ENCODE peak calls at places on chromosomes 1 and 21, in six cellular contexts. One of them, this sample, is unnamed.

GRCh38 chr1:11641776-11642305 is 12.4 kb downstream of the FBXO2 start:
- DNase-seq in RWPE2: no peak
- DNase-seq in A549: no peak
- DNase-seq in CD8-positive, alpha-beta T cell: no peak
- DNase-seq in foreskin fibroblast: no peak
- DNase-seq in cardiac fibroblast: no peak
- DNase-seq in this sample: no peak

GRCh38 chr1:33306561-33307493 is 14.1 kb downstream of the A3GALT2 start:
- DNase-seq in RWPE2: no peak
- DNase-seq in A549: no peak
- DNase-seq in CD8-positive, alpha-beta T cell: no peak
- DNase-seq in foreskin fibroblast: peak
- DNase-seq in cardiac fibroblast: no peak
- DNase-seq in this sample: no peak

GRCh38 chr1:224245188-224245587 is 62.1 kb downstream of the DEGS1 start:
- DNase-seq in RWPE2: no peak
- DNase-seq in A549: no peak
- DNase-seq in CD8-positive, alpha-beta T cell: peak
- DNase-seq in foreskin fibroblast: peak
- DNase-seq in cardiac fibroblast: peak
- DNase-seq in this sample: no peak

GRCh38 chr1:166730299-166730888 is 108.9 kb upstream of the POGK start:
- DNase-seq in RWPE2: no peak
- DNase-seq in A549: no peak
- DNase-seq in CD8-positive, alpha-beta T cell: no peak
- DNase-seq in foreskin fibroblast: no peak
- DNase-seq in cardiac fibroblast: peak
- DNase-seq in this sample: no peak

GRCh38 chr1:112702067-112702395 is 4.9 kb downstream of the RHOC start:
- DNase-seq in RWPE2: no peak
- DNase-seq in A549: no peak
- DNase-seq in CD8-positive, alpha-beta T cell: no peak
- DNase-seq in foreskin fibroblast: peak
- DNase-seq in cardiac fibroblast: no peak
- DNase-seq in this sample: no peak

GRCh38 chr1:15310544-15310943 is 63.5 kb downstream of the FHAD1 start:
- DNase-seq in RWPE2: no peak
- DNase-seq in A549: no peak
- DNase-seq in CD8-positive, alpha-beta T cell: no peak
- DNase-seq in foreskin fibroblast: no peak
- DNase-seq in cardiac fibroblast: no peak
- DNase-seq in this sample: no peak

GRCh38 chr21:34702341-34702807 is 33.6 kb downstream of the CLIC6 start:
- DNase-seq in RWPE2: no peak
- DNase-seq in A549: no peak
- DNase-seq in CD8-positive, alpha-beta T cell: no peak
- DNase-seq in foreskin fibroblast: peak
- DNase-seq in cardiac fibroblast: peak
- DNase-seq in this sample: peak

GRCh38 chr1:226884966-226885820 is 14.8 kb downstream of the PSEN2 start:
- DNase-seq in RWPE2: no peak
- DNase-seq in A549: no peak
- DNase-seq in CD8-positive, alpha-beta T cell: no peak
- DNase-seq in foreskin fibroblast: no peak
- DNase-seq in cardiac fibroblast: no peak
- DNase-seq in this sample: no peak

GRCh38 chr1:212415107-212415841 is 588 bp upstream of the PACC1 start:
- DNase-seq in RWPE2: no peak
- DNase-seq in A549: no peak
- DNase-seq in CD8-positive, alpha-beta T cell: no peak
- DNase-seq in foreskin fibroblast: no peak
- DNase-seq in cardiac fibroblast: no peak
- DNase-seq in this sample: no peak

GRCh38 chr1:39657923-39658485 is 13.9 kb downstream of the NT5C1A start:
- DNase-seq in RWPE2: no peak
- DNase-seq in A549: peak
- DNase-seq in CD8-positive, alpha-beta T cell: peak
- DNase-seq in foreskin fibroblast: peak
- DNase-seq in cardiac fibroblast: peak
- DNase-seq in this sample: no peak

GRCh38 chr1:30034105-30034626 is 689.2 kb downstream of the MATN1 start:
- DNase-seq in RWPE2: no peak
- DNase-seq in A549: no peak
- DNase-seq in CD8-positive, alpha-beta T cell: no peak
- DNase-seq in foreskin fibroblast: no peak
- DNase-seq in cardiac fibroblast: no peak
- DNase-seq in this sample: no peak

GRCh38 chr1:1198423-1199140 is 7.8 kb downstream of the TNFRSF18 start:
- DNase-seq in RWPE2: no peak
- DNase-seq in A549: no peak
- DNase-seq in CD8-positive, alpha-beta T cell: no peak
- DNase-seq in foreskin fibroblast: no peak
- DNase-seq in cardiac fibroblast: no peak
- DNase-seq in this sample: no peak

GRCh38 chr1:33599516-33600115 is 127.2 kb downstream of the ZSCAN20 start:
- DNase-seq in RWPE2: no peak
- DNase-seq in A549: no peak
- DNase-seq in CD8-positive, alpha-beta T cell: no peak
- DNase-seq in foreskin fibroblast: no peak
- DNase-seq in cardiac fibroblast: no peak
- DNase-seq in this sample: peak

GRCh38 chr1:225699336-225699735 is 46.4 kb upstream of the ENAH start:
- DNase-seq in RWPE2: no peak
- DNase-seq in A549: no peak
- DNase-seq in CD8-positive, alpha-beta T cell: no peak
- DNase-seq in foreskin fibroblast: no peak
- DNase-seq in cardiac fibroblast: peak
- DNase-seq in this sample: no peak

GRCh38 chr21:36773111-36773510 is 74.2 kb downstream of the SIM2 start:
- DNase-seq in RWPE2: peak
- DNase-seq in A549: no peak
- DNase-seq in CD8-positive, alpha-beta T cell: no peak
- DNase-seq in foreskin fibroblast: peak
- DNase-seq in cardiac fibroblast: peak
- DNase-seq in this sample: peak

GRCh38 chr1:248421384-248421783 is 18.5 kb downstream of the OR2T1 start:
- DNase-seq in RWPE2: no peak
- DNase-seq in A549: no peak
- DNase-seq in CD8-positive, alpha-beta T cell: no peak
- DNase-seq in foreskin fibroblast: peak
- DNase-seq in cardiac fibroblast: peak
- DNase-seq in this sample: no peak

GRCh38 chr1:183281553-183282091 is 95.6 kb downstream of the LAMC2 start:
- DNase-seq in RWPE2: peak
- DNase-seq in A549: peak
- DNase-seq in CD8-positive, alpha-beta T cell: peak
- DNase-seq in foreskin fibroblast: peak
- DNase-seq in cardiac fibroblast: peak
- DNase-seq in this sample: peak

GRCh38 chr1:99755664-99756063 is 10.8 kb downstream of the FRRS1 start:
- DNase-seq in RWPE2: no peak
- DNase-seq in A549: no peak
- DNase-seq in CD8-positive, alpha-beta T cell: no peak
- DNase-seq in foreskin fibroblast: peak
- DNase-seq in cardiac fibroblast: no peak
- DNase-seq in this sample: no peak

GRCh38 chr1:110436635-110437034 is 14.3 kb upstream of the PROK1 start:
- DNase-seq in RWPE2: no peak
- DNase-seq in A549: no peak
- DNase-seq in CD8-positive, alpha-beta T cell: no peak
- DNase-seq in foreskin fibroblast: no peak
- DNase-seq in cardiac fibroblast: no peak
- DNase-seq in this sample: no peak

GRCh38 chr1:167630568-167631385 is 745 bp downstream of the RCSD1 start:
- DNase-seq in RWPE2: no peak
- DNase-seq in A549: no peak
- DNase-seq in CD8-positive, alpha-beta T cell: peak
- DNase-seq in foreskin fibroblast: no peak
- DNase-seq in cardiac fibroblast: no peak
- DNase-seq in this sample: no peak

GRCh38 chr1:46757256-46757955 is 38.5 kb upstream of the EFCAB14 start:
- DNase-seq in RWPE2: no peak
- DNase-seq in A549: no peak
- DNase-seq in CD8-positive, alpha-beta T cell: no peak
- DNase-seq in foreskin fibroblast: no peak
- DNase-seq in cardiac fibroblast: peak
- DNase-seq in this sample: no peak

GRCh38 chr1:232655041-232655745 is 25.3 kb upstream of the SIPA1L2 start:
- DNase-seq in RWPE2: no peak
- DNase-seq in A549: no peak
- DNase-seq in CD8-positive, alpha-beta T cell: no peak
- DNase-seq in foreskin fibroblast: no peak
- DNase-seq in cardiac fibroblast: no peak
- DNase-seq in this sample: no peak

GRCh38 chr1:180580237-180580636 is 21.5 kb downstream of the OVAAL start:
- DNase-seq in RWPE2: no peak
- DNase-seq in A549: no peak
- DNase-seq in CD8-positive, alpha-beta T cell: no peak
- DNase-seq in foreskin fibroblast: peak
- DNase-seq in cardiac fibroblast: peak
- DNase-seq in this sample: no peak

GRCh38 chr1:158067651-158068050 is 74.2 kb downstream of the KIRREL1 start:
- DNase-seq in RWPE2: no peak
- DNase-seq in A549: no peak
- DNase-seq in CD8-positive, alpha-beta T cell: no peak
- DNase-seq in foreskin fibroblast: peak
- DNase-seq in cardiac fibroblast: peak
- DNase-seq in this sample: no peak

GRCh38 chr21:41168391-41169257 is 664 bp downstream of the BACE2 start:
- DNase-seq in RWPE2: no peak
- DNase-seq in A549: peak
- DNase-seq in CD8-positive, alpha-beta T cell: no peak
- DNase-seq in foreskin fibroblast: peak
- DNase-seq in cardiac fibroblast: peak
- DNase-seq in this sample: peak

GRCh38 chr1:30356839-30357238 is 366.5 kb downstream of the MATN1 start:
- DNase-seq in RWPE2: no peak
- DNase-seq in A549: no peak
- DNase-seq in CD8-positive, alpha-beta T cell: no peak
- DNase-seq in foreskin fibroblast: no peak
- DNase-seq in cardiac fibroblast: no peak
- DNase-seq in this sample: no peak

GRCh38 chr21:45662623-45663015 is 19.1 kb downstream of the PCBP3 start:
- DNase-seq in RWPE2: no peak
- DNase-seq in A549: no peak
- DNase-seq in CD8-positive, alpha-beta T cell: no peak
- DNase-seq in foreskin fibroblast: no peak
- DNase-seq in cardiac fibroblast: no peak
- DNase-seq in this sample: no peak

DNA sequence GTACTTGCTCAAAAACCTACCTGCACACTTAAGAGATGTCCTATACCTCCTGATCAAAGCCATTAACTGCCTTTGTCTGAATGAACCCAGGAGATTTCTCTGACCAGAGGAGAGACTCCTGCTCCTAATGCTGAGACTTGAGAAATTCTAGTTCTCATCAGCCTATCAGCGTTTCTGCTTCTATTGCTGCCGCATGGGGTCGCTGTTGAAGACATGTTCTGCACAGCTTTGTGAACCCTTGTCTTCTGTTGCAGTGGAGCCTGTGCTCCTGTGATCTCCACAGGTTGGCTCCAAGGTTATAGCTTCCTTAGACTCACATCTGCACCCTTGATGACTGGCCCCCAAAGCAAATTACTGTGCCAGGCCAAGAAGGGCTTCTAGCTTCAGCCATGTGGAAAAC is 40.2 kb downstream of the EDN2 start:
- DNase-seq in RWPE2: no peak
- DNase-seq in A549: peak
- DNase-seq in CD8-positive, alpha-beta T cell: no peak
- DNase-seq in foreskin fibroblast: no peak
- DNase-seq in cardiac fibroblast: no peak
- DNase-seq in this sample: no peak
- TF ChIP-seq CTCF in RWPE2: peak
- TF ChIP-seq CTCF in A549: no peak
- TF ChIP-seq CTCF in CD8-positive, alpha-beta T cell: peak
- TF ChIP-seq CTCF in foreskin fibroblast: no peak
- TF ChIP-seq CTCF in cardiac fibroblast: peak
- TF ChIP-seq CTCF in this sample: no peak

DNA sequence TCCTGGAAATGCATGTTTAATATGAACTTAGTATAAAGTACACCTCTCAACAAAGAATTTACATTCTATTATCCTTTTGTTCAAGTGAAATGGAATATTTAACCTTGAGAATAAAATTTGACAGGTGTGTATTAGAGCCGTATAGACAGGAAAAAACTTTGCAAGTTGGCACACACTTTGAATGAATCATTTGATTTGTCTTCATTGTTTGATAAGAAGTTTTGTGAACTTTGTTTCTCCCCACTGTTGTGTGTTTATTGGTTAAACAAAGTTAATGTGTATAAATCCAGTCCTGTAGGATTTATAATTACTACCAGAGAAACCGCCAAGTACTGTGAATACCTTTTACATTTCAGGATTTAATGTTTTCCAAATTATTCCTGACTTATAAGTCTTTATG is 2.0 kb downstream of the SYDE2 start:
- DNase-seq in RWPE2: no peak
- DNase-seq in A549: no peak
- DNase-seq in CD8-positive, alpha-beta T cell: no peak
- DNase-seq in foreskin fibroblast: no peak
- DNase-seq in cardiac fibroblast: no peak
- DNase-seq in this sample: no peak
- H3K4me3 ChIP-seq in RWPE2: peak
- H3K4me3 ChIP-seq in A549: peak
- H3K4me3 ChIP-seq in CD8-positive, alpha-beta T cell: no peak
- H3K4me3 ChIP-seq in foreskin fibroblast: peak
- H3K4me3 ChIP-seq in cardiac fibroblast: no peak
- H3K4me3 ChIP-seq in this sample: peak

GRCh38 chr1:203349757-203350522 is 982 bp downstream of the FMOD start:
- DNase-seq in RWPE2: no peak
- DNase-seq in A549: no peak
- DNase-seq in CD8-positive, alpha-beta T cell: no peak
- DNase-seq in foreskin fibroblast: no peak
- DNase-seq in cardiac fibroblast: no peak
- DNase-seq in this sample: no peak
- TF ChIP-seq CTCF in RWPE2: no peak
- TF ChIP-seq CTCF in A549: no peak
- TF ChIP-seq CTCF in CD8-positive, alpha-beta T cell: no peak
- TF ChIP-seq CTCF in foreskin fibroblast: no peak
- TF ChIP-seq CTCF in cardiac fibroblast: no peak
- TF ChIP-seq CTCF in this sample: no peak

GRCh38 chr1:2415337-2415736 is 3.0 kb upstream of the PEX10 start:
- DNase-seq in RWPE2: no peak
- DNase-seq in A549: no peak
- DNase-seq in CD8-positive, alpha-beta T cell: peak
- DNase-seq in foreskin fibroblast: no peak
- DNase-seq in cardiac fibroblast: no peak
- DNase-seq in this sample: no peak

GRCh38 chr1:2414297-2414958 is 2.1 kb upstream of the PEX10 start:
- DNase-seq in RWPE2: no peak
- DNase-seq in A549: peak
- DNase-seq in CD8-positive, alpha-beta T cell: peak
- DNase-seq in foreskin fibroblast: peak
- DNase-seq in cardiac fibroblast: peak
- DNase-seq in this sample: no peak

GRCh38 chr1:2417083-2417832 is 4.9 kb upstream of the PEX10 start:
- DNase-seq in RWPE2: no peak
- DNase-seq in A549: no peak
- DNase-seq in CD8-positive, alpha-beta T cell: no peak
- DNase-seq in foreskin fibroblast: no peak
- DNase-seq in cardiac fibroblast: no peak
- DNase-seq in this sample: no peak

GRCh38 chr1:2416403-2416802 is 4.0 kb upstream of the PEX10 start:
- DNase-seq in RWPE2: no peak
- DNase-seq in A549: no peak
- DNase-seq in CD8-positive, alpha-beta T cell: peak
- DNase-seq in foreskin fibroblast: no peak
- DNase-seq in cardiac fibroblast: no peak
- DNase-seq in this sample: no peak

GRCh38 chr1:2415801-2416208 is 3.4 kb upstream of the PEX10 start:
- DNase-seq in RWPE2: no peak
- DNase-seq in A549: no peak
- DNase-seq in CD8-positive, alpha-beta T cell: peak
- DNase-seq in foreskin fibroblast: no peak
- DNase-seq in cardiac fibroblast: no peak
- DNase-seq in this sample: no peak
- H3K4me3 ChIP-seq in RWPE2: no peak
- H3K4me3 ChIP-seq in A549: no peak
- H3K4me3 ChIP-seq in CD8-positive, alpha-beta T cell: peak
- H3K4me3 ChIP-seq in foreskin fibroblast: no peak
- H3K4me3 ChIP-seq in cardiac fibroblast: no peak
- H3K4me3 ChIP-seq in this sample: no peak

This sample was measured in coronary artery.